ENCODE peak calls at places on chromosomes 6 and 20, in four cellular contexts. Y is stomach, J is GM12878, K is sigmoid colon. G is an unnamed sample.

GRCh38 chr6:81609736-81610135 is 142.7 kb downstream of the TENT5A start:
- DNase-seq in J (no peak), Y (no peak), K (no peak), G (no peak)

GRCh38 chr6:152360016-152360415 is 277.1 kb downstream of the SYNE1 start:
- DNase-seq in J (no peak), K (no peak), Y (no peak), G (no peak)

GRCh38 chr6:37635319-37635718 is 62.4 kb downstream of the MDGA1 start:
- DNase-seq in Y (no peak), K (no peak), J (no peak), G (no peak)

GRCh38 chr6:11341867-11342266 is 109.4 kb upstream of the NEDD9 start:
- DNase-seq in K (no peak), Y (no peak), J (no peak), G (no peak)

GRCh38 chr6:144266091-144266649 is 19.0 kb upstream of the UTRN start:
- DNase-seq in J (no peak), K (peak; percentile 87), Y (peak; percentile 29), G (no peak)

GRCh38 chr6:14743465-14744211 is 502.2 kb upstream of the JARID2 start:
- DNase-seq in J (no peak), Y (peak; percentile 66), K (peak; percentile 78), G (no peak)

GRCh38 chr6:45003400-45003799 is 324.7 kb upstream of the RUNX2 start:
- DNase-seq in J (no peak), K (no peak), Y (no peak), G (no peak)

GRCh38 chr6:168823397-168824020 is 382.5 kb downstream of the SMOC2 start:
- DNase-seq in Y (no peak), K (no peak), J (no peak), G (no peak)

GRCh38 chr6:166420351-166420750 is 37.6 kb upstream of the MPC1 start:
- DNase-seq in K (no peak), Y (no peak), J (no peak), G (no peak)

GRCh38 chr6:160226118-160226541 is 32.5 kb downstream of the SLC22A2 start:
- DNase-seq in Y (no peak), J (no peak), K (no peak), G (no peak)

GRCh38 chr6:139144490-139145085 is 9.7 kb downstream of the HECA start:
- DNase-seq in K (no peak), Y (no peak), J (no peak), G (no peak)

GRCh38 chr6:56347526-56347925 is 100.1 kb upstream of the COL21A1 start:
- DNase-seq in J (no peak), K (no peak), Y (no peak), G (no peak)

GRCh38 chr6:128600397-128600951 is 80.1 kb upstream of the PTPRK start:
- DNase-seq in J (peak; percentile 11), Y (no peak), K (no peak), G (no peak)

GRCh38 chr6:104460759-104461530 is 398.8 kb downstream of the HACE1 start:
- DNase-seq in K (no peak), J (no peak), Y (no peak), G (no peak)

GRCh38 chr6:170082067-170082466 is 208.8 kb downstream of the DLL1 start:
- DNase-seq in K (no peak), J (no peak), Y (peak; percentile 21), G (peak; percentile 35)

GRCh38 chr6:55438217-55438616 is 110.9 kb downstream of the GFRAL start:
- DNase-seq in K (no peak), J (no peak), Y (no peak), G (no peak)

GRCh38 chr6:156010-156409 is 136.3 kb upstream of the DUSP22 start:
- DNase-seq in Y (no peak), K (no peak), J (no peak), G (no peak)

GRCh38 chr20:16530201-16530681 is 43.0 kb downstream of the KIF16B start:
- DNase-seq in J (no peak), Y (peak; percentile 62), K (no peak), G (no peak)

GRCh38 chr6:21228411-21228810 is 365.1 kb upstream of the SOX4 start:
- DNase-seq in K (no peak), Y (no peak), J (no peak), G (no peak)

GRCh38 chr6:140225587-140226438 is 851.4 kb upstream of the CITED2 start:
- DNase-seq in K (no peak), Y (no peak), J (no peak), G (no peak)

GRCh38 chr6:109715616-109716015 is 24.5 kb downstream of the FIG4 start:
- DNase-seq in Y (no peak), K (no peak), J (no peak), G (no peak)

GRCh38 chr6:15184441-15184861 is 61.4 kb upstream of the JARID2 start:
- DNase-seq in Y (no peak), J (peak; percentile 15), K (no peak), G (no peak)

GRCh38 chr6:2197984-2198383 is 47.4 kb downstream of the GMDS start:
- DNase-seq in Y (no peak), K (no peak), J (no peak), G (no peak)

GRCh38 chr6:101398716-101399626 is 5.5 kb downstream of the GRIK2 start:
- DNase-seq in J (no peak), Y (no peak), K (no peak), G (no peak)

GRCh38 chr6:4487538-4487937 is 288.7 kb upstream of the CDYL start:
- DNase-seq in J (no peak), K (no peak), Y (peak; percentile 43), G (no peak)

GRCh38 chr6:76861403-76861802 is 601.9 kb downstream of the HTR1B start:
- DNase-seq in J (no peak), K (no peak), Y (peak; percentile 41), G (peak; percentile 33)

GRCh38 chr6:150749091-150749670 is 116.3 kb upstream of the MTHFD1L start:
- DNase-seq in Y (no peak), J (no peak), K (no peak), G (no peak)

GRCh38 chr20:4369798-4370124 is 351.9 kb upstream of the PRND start:
- DNase-seq in K (no peak), Y (no peak), J (peak; percentile 27), G (no peak)

GRCh38 chr6:119207327-119207726 is 128.9 kb upstream of the FAM184A start:
- DNase-seq in J (no peak), Y (no peak), K (no peak), G (no peak)

GRCh38 chr6:169121013-169121412 is 132.6 kb downstream of the THBS2 start:
- DNase-seq in Y (no peak), J (no peak), K (no peak), G (no peak)

GRCh38 chr6:3281669-3282460 is 23.1 kb downstream of the PSMG4 start:
- DNase-seq in Y (no peak), J (no peak), K (peak; percentile 66), G (peak; percentile 36)

DNA sequence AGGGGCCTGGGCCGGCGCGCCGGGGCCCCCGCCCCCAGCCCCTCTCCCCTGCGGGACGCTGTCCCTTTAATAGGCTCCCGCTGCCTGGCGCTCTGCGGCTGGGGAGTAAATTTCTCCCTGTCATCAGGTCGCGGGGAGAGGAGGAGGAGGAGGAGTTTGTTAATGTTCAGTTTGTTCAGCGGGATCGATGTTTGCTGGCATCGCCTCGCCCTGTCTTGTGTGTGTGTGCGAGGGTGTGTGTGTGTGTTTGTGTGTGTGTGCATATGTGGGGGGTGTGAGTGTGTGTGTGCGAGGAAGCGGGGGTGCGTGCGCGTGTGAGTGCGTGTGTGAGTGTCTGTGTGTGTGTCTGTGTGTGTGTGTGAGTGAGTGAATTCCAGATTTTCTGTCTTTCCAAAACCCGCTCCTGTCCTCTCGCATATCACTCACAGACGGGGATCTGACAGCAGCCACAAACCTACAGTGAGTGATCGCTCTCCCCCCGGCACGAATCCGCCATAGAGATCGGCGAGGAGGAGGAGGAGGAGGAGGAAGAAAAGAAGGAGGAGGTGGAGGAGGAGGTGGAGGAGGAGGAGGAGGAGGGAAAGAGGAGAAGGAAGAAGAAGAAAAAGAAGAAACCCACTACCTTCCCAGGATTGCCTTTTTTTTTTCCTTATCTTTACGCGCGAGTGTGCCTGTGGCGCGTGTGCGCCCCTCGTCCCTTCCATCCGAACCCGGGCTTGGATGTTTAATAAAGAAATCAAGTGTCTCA is at the start of gene TSHZ2:
- DNase-seq in Y (peak; percentile 44), K (peak; percentile 78), J (no peak), G (peak; percentile 93)
- TF ChIP-seq POLR2A in Y (no peak), K (no peak), J (no peak), G (peak; percentile 67)

GRCh38 chr6:131134220-131134831 is 941 bp upstream of the AKAP7 start:
- DNase-seq in Y (no peak), J (no peak), K (no peak), G (no peak)
- H3K4me3 ChIP-seq in Y (peak overlapping the region; percentile 87), J (no peak overlapping the region), K (peak overlapping the region; percentile 86), G (no peak overlapping the region)

DNA sequence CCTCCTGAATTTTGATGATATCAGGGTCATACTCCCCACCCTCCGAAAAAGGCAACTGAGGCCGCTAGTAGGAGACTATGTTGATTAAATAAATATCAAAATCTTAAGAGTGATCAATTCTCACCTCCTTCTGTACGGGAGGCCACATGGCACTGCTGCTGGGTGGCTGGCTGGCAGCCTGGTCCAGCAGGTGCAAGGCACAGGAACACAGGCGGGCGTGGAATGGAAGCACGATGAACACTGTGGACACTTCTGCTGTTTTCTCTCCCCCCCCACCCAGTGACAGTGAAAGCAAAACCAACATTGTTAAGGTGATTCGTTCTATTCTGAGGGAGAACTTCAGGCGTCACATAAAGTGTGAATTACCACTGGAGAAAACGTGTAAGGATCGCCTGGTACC is 9.7 kb upstream of the CLDN20 start:
- DNase-seq in J (no peak), K (no peak), Y (no peak), G (no peak)
- H3K36me3 ChIP-seq in J (peaks cover 30% of the 10 kb centered on the region), K (peaks cover 6% of the 10 kb centered on the region), Y (peaks cover 12% of the 10 kb centered on the region), G (peaks cover 26% of the 10 kb centered on the region)

GRCh38 chr20:51562334-51563140 is 20.0 kb upstream of the NFATC2 start:
- DNase-seq in J (no peak), Y (peak; percentile 57), K (peak; percentile 94), G (peak; percentile 60)
- TF ChIP-seq POLR2A in J (no peak), Y (no peak), K (peak; percentile 17), G (no peak)

G was measured in right lobe of liver.